ENCODE peak calls at places on chromosomes 5 and 9, in six cellular contexts. V is DND-41; S is heart right ventricle; Y is GM23248; R is CD8-positive, alpha-beta memory T cell; D is effector memory CD4-positive, alpha-beta T cell. O is an unnamed sample. For H3K36me3 and H3K27me3, the result is how much of the 10 kb centered on the place peaks cover.

GRCh38 chr5:177966009-177966838 is 29.8 kb downstream of the PROP1 start:
- DNase-seq in R (no peak), Y (no peak), V (no peak), S (no peak), D (no peak), O (no peak)

GRCh38 chr5:27402828-27403227 is 364.4 kb upstream of the CDH9 start:
- DNase-seq in Y (no peak), R (no peak), V (no peak), D (no peak), S (no peak), O (no peak)

GRCh38 chr9:98142182-98142924 is 23.3 kb upstream of the TRIM14 start:
- DNase-seq in Y (no peak), V (no peak), S (no peak), R (no peak), D (no peak), O (peak)

GRCh38 chr5:541888-542692 is 17.8 kb upstream of the SLC9A3 start:
- DNase-seq in Y (no peak), V (no peak), D (no peak), R (peak), S (peak), O (no peak)

GRCh38 chr9:96505316-96505991 is 55.5 kb downstream of the HABP4 start:
- DNase-seq in Y (peak), D (no peak), R (no peak), V (no peak), S (no peak), O (peak)

GRCh38 chr5:124774002-124774318 is 27.5 kb upstream of the ZNF608 start:
- DNase-seq in Y (no peak), V (no peak), D (no peak), S (no peak), R (no peak), O (no peak)

GRCh38 chr5:39063037-39063436 is 11.2 kb downstream of the RICTOR start:
- DNase-seq in V (no peak), S (no peak), D (no peak), R (no peak), Y (peak), O (no peak)

GRCh38 chr9:93958121-93958874 is 3.1 kb upstream of the BARX1 start:
- DNase-seq in R (no peak), Y (no peak), D (no peak), V (no peak), S (no peak), O (no peak)

GRCh38 chr5:76544268-76544926 is 78.8 kb downstream of the F2RL2 start:
- DNase-seq in D (peak), R (peak), Y (peak), S (no peak), V (no peak), O (peak)

GRCh38 chr5:55994502-55994997 is at the start of gene IL6ST:
- DNase-seq in S (no peak), R (peak), V (no peak), D (no peak), Y (peak), O (peak)

GRCh38 chr5:132265336-132266030 is 8.0 kb downstream of the PDLIM4 start:
- DNase-seq in V (no peak), S (peak), R (no peak), Y (peak), D (no peak), O (peak)

GRCh38 chr9:133990366-133991210 is 1.5 kb downstream of the VAV2 start:
- DNase-seq in R (no peak), V (no peak), Y (peak), D (no peak), S (no peak), O (peak)

GRCh38 chr5:159343295-159344094 is 13.2 kb upstream of the IL12B start:
- DNase-seq in Y (no peak), S (no peak), V (no peak), R (no peak), D (no peak), O (no peak)

GRCh38 chr5:35816881-35817521 is 39.7 kb upstream of the IL7R start:
- DNase-seq in V (no peak), Y (no peak), R (peak), S (no peak), D (no peak), O (no peak)

GRCh38 chr5:10580531-10581423 is 16.9 kb downstream of the ANKRD33B start:
- DNase-seq in Y (no peak), V (no peak), D (no peak), S (no peak), R (no peak), O (no peak)

GRCh38 chr5:143932584-143932983 is 120.6 kb downstream of the HMHB1 start:
- DNase-seq in Y (peak), R (no peak), V (no peak), S (no peak), D (no peak), O (no peak)

GRCh38 chr5:93599427-93600146 is 16.6 kb downstream of the NR2F1 start:
- DNase-seq in S (no peak), V (no peak), Y (no peak), D (no peak), R (no peak), O (no peak)

GRCh38 chr5:72383280-72384205 is 63.4 kb downstream of the PTCD2 start:
- DNase-seq in S (no peak), Y (peak), R (no peak), D (no peak), V (no peak), O (peak)

GRCh38 chr5:89662499-89662898 is 747.1 kb downstream of the CETN3 start:
- DNase-seq in D (no peak), Y (no peak), V (no peak), R (no peak), S (no peak), O (no peak)

GRCh38 chr5:112208699-112209615 is 210.1 kb downstream of the EPB41L4A start:
- DNase-seq in D (no peak), R (no peak), Y (peak), V (no peak), S (no peak), O (no peak)

GRCh38 chr9:96057155-96057554 is 181.7 kb downstream of the ERCC6L2 start:
- DNase-seq in Y (no peak), S (no peak), D (no peak), V (no peak), R (no peak), O (peak)

GRCh38 chr9:8845376-8845775 is 1045.8 kb upstream of the DMAC1 start:
- DNase-seq in V (no peak), S (peak), R (no peak), D (no peak), Y (no peak), O (no peak)

GRCh38 chr9:109179801-109180523 is 12.9 kb upstream of the FRRS1L start:
- DNase-seq in V (no peak), S (peak), R (no peak), Y (no peak), D (no peak), O (peak)

GRCh38 chr9:38419216-38419615 is 5.0 kb downstream of the IGFBPL1 start:
- DNase-seq in R (no peak), D (no peak), Y (no peak), S (no peak), V (no peak), O (no peak)

GRCh38 chr9:2889023-2889422 is 45.1 kb upstream of the PUM3 start:
- DNase-seq in R (no peak), V (no peak), Y (no peak), D (no peak), S (no peak), O (no peak)

GRCh38 chr5:179623906-179624741 is 653 bp upstream of the HNRNPH1 start:
- DNase-seq in V (peak), R (peak), D (peak), Y (peak), S (no peak), O (peak)

GRCh38 chr5:43231977-43232376 is 40.0 kb downstream of the NIM1K start:
- DNase-seq in S (no peak), Y (peak), R (no peak), D (no peak), V (peak), O (peak)

GRCh38 chr9:104604801-104605200 is 626 bp downstream of the OR13C2 start:
- DNase-seq in Y (no peak), V (no peak), S (no peak), D (no peak), R (no peak), O (no peak)

GRCh38 chr5:138753794-138754698 is 821 bp downstream of the CTNNA1 start:
- DNase-seq in R (peak), V (no peak), S (peak), Y (peak), D (no peak), O (peak)

GRCh38 chr9:79189511-79189924 is 382.2 kb upstream of the TLE4 start:
- DNase-seq in Y (peak), V (no peak), R (no peak), D (no peak), S (no peak), O (peak)

GRCh38 chr5:105616599-105616998 is 2054.0 kb upstream of the NUDT12 start:
- DNase-seq in R (no peak), V (no peak), D (no peak), S (no peak), Y (no peak), O (no peak)

GRCh38 chr5:132592521-132592920 is 35.7 kb downstream of the RAD50 start:
- DNase-seq in Y (no peak), V (no peak), R (no peak), S (no peak), D (no peak), O (no peak)

GRCh38 chr5:54883374-54884194 is 101.8 kb downstream of the ESM1 start:
- DNase-seq in S (peak), V (no peak), Y (peak), D (no peak), R (no peak), O (peak)

GRCh38 chr9:16152276-16153065 is 599.6 kb downstream of the CCDC171 start:
- DNase-seq in S (no peak), D (no peak), Y (no peak), V (no peak), R (no peak), O (no peak)

GRCh38 chr5:95731571-95732554 is 727 bp downstream of the RHOBTB3 start:
- DNase-seq in Y (peak), V (peak), R (no peak), S (peak), D (no peak), O (peak)

GRCh38 chr5:59328801-59329296 is 564.7 kb downstream of the PDE4D start:
- DNase-seq in Y (no peak), V (no peak), R (no peak), S (peak), D (no peak), O (peak)

GRCh38 chr5:143499480-143500114 is 96.1 kb upstream of the NR3C1 start:
- DNase-seq in S (no peak), Y (no peak), R (no peak), V (no peak), D (no peak), O (no peak)

GRCh38 chr9:113957778-113958430 is 81.8 kb downstream of the ZNF618 start:
- DNase-seq in R (no peak), Y (peak), V (no peak), S (no peak), D (no peak), O (peak)

GRCh38 chr5:67699560-67699959 is 503.0 kb upstream of the CD180 start:
- DNase-seq in S (no peak), D (no peak), Y (no peak), V (no peak), R (no peak), O (no peak)

GRCh38 chr9:120394058-120394669 is 185.8 kb downstream of the CDK5RAP2 start:
- DNase-seq in D (no peak), R (no peak), Y (peak), S (no peak), V (peak), O (peak)
- H3K4me3 ChIP-seq in D (no peak), R (no peak), Y (peak), S (no peak), V (no peak), O (no peak)

GRCh38 chr5:73766902-73767301 is 140.9 kb downstream of the ARHGEF28 start:
- DNase-seq in V (no peak), Y (no peak), S (no peak), D (no peak), R (no peak), O (no peak)
- H3K36me3 ChIP-seq in V (under half), Y (under half), S (under half), D (under half), R (under half), O (under half)

GRCh38 chr9:132146015-132146414 is 15.8 kb upstream of the NTNG2 start:
- DNase-seq in V (no peak), D (no peak), R (no peak), S (no peak), Y (no peak), O (no peak)
- H3K27me3 ChIP-seq in V (under half), D (under half), R (under half), S (under half), Y (half or more), O (under half)

GRCh38 chr5:6710551-6711318 is 2.5 kb upstream of the TENT4A start:
- DNase-seq in Y (no peak), V (no peak), S (no peak), D (no peak), R (no peak), O (no peak)

GRCh38 chr5:6712136-6712581 is 1.1 kb upstream of the TENT4A start:
- DNase-seq in D (peak), Y (peak), V (peak), R (peak), S (peak), O (peak)

GRCh38 chr5:6712582-6713273 is 504 bp upstream of the TENT4A start:
- DNase-seq in V (peak), S (peak), R (peak), D (peak), Y (peak), O (peak)

GRCh38 chr5:6710078-6710477 is 3.2 kb upstream of the TENT4A start:
- DNase-seq in V (no peak), D (no peak), R (no peak), Y (no peak), S (no peak), O (peak)

GRCh38 chr5:6711409-6712135 is 1.7 kb upstream of the TENT4A start:
- DNase-seq in Y (no peak), R (no peak), S (no peak), V (no peak), D (no peak), O (peak)
- H3K4me3 ChIP-seq in Y (peak), R (peak), S (peak), V (peak), D (peak), O (peak)

O was measured in MG63.